ENCODE peak calls at places on chromosome 18, in eight cellular contexts. Y is progenitor cell of endocrine pancreas, E is HT1080, K is HCT116, X is mesothelial cell of epicardium, I is IMR-90, Z is putamen, F is colonic mucosa. T is an unnamed sample.

GRCh38 chr18:23487738-23488625 is 15.3 kb upstream of the RMC1 start:
- DNase-seq in Y (no peak), E (no peak), K (no peak), X (no peak), I (peak), Z (no peak), F (peak), T (no peak)

GRCh38 chr18:51051105-51051712 is 21.2 kb downstream of the SMAD4 start:
- DNase-seq in Y (no peak), E (peak), K (peak), X (no peak), I (peak), Z (peak), F (no peak), T (no peak)

GRCh38 chr18:74645717-74646116 is 48.0 kb downstream of the ZNF407 start:
- DNase-seq in Y (no peak), E (no peak), K (no peak), X (no peak), I (peak), Z (no peak), F (no peak), T (no peak)

GRCh38 chr18:78889250-78889649 is 90.4 kb upstream of the SALL3 start:
- DNase-seq in Y (no peak), E (no peak), K (no peak), X (no peak), I (no peak), Z (no peak), F (no peak), T (no peak)

GRCh38 chr18:77129150-77129551 is 3.4 kb downstream of the MBP start:
- DNase-seq in Y (no peak), E (no peak), K (no peak), X (peak), I (peak), Z (no peak), F (no peak), T (no peak)

GRCh38 chr18:26928669-26929313 is 63.3 kb upstream of the AQP4 start:
- DNase-seq in Y (no peak), E (no peak), K (no peak), X (no peak), I (no peak), Z (no peak), F (no peak), T (no peak)

GRCh38 chr18:47601608-47602272 is 328.7 kb downstream of the SMAD2 start:
- DNase-seq in Y (no peak), E (no peak), K (no peak), X (no peak), I (no peak), Z (no peak), F (no peak), T (no peak)

GRCh38 chr18:27185025-27185763 is at the start of gene CHST9:
- DNase-seq in Y (peak), E (no peak), K (no peak), X (peak), I (no peak), Z (no peak), F (no peak), T (no peak)

GRCh38 chr18:35174093-35174731 is 66.6 kb upstream of the ZNF397 start:
- DNase-seq in Y (no peak), E (no peak), K (no peak), X (no peak), I (no peak), Z (peak), F (no peak), T (no peak)

GRCh38 chr18:44835555-44836156 is 155.0 kb downstream of the SETBP1 start:
- DNase-seq in Y (no peak), E (no peak), K (no peak), X (no peak), I (no peak), Z (peak), F (no peak), T (peak)

GRCh38 chr18:55685638-55686037 is 97.6 kb upstream of the TCF4 start:
- DNase-seq in Y (no peak), E (no peak), K (no peak), X (no peak), I (no peak), Z (no peak), F (no peak), T (no peak)

GRCh38 chr18:71443726-71444480 is 1100.2 kb downstream of the CBLN2 start:
- DNase-seq in Y (no peak), E (peak), K (no peak), X (no peak), I (no peak), Z (no peak), F (no peak), T (no peak)

GRCh38 chr18:3819933-3820332 is 370.0 kb downstream of the TGIF1 start:
- DNase-seq in Y (no peak), E (no peak), K (no peak), X (no peak), I (no peak), Z (no peak), F (no peak), T (no peak)

GRCh38 chr18:77013777-77014525 is 118.6 kb downstream of the MBP start:
- DNase-seq in Y (no peak), E (no peak), K (no peak), X (no peak), I (no peak), Z (peak), F (no peak), T (no peak)